ENCODE peak calls at places on chromosomes 12 and 14, in five cellular contexts. E, D, C, T and P are unnamed samples.

GRCh38 chr14:102902523-102903247 is 19.8 kb upstream of the AMN start:
- DNase-seq in D (no peak), E (no peak), T (no peak), C (no peak), P (no peak)

GRCh38 chr12:127253797-127254196 is 1013.2 kb upstream of the TMEM132C start:
- DNase-seq in E (no peak), T (no peak), D (no peak), C (no peak), P (no peak)

GRCh38 chr14:65788876-65789859 is 376.6 kb downstream of the FUT8 start:
- DNase-seq in T (no peak), D (no peak), C (no peak), E (no peak), P (no peak)

GRCh38 chr12:29992366-29992765 is 208.6 kb upstream of the TMTC1 start:
- DNase-seq in T (no peak), D (no peak), E (no peak), C (no peak), P (no peak)

GRCh38 chr12:51631591-51631990 is 40.6 kb downstream of the SCN8A start:
- DNase-seq in T (no peak), D (no peak), C (no peak), E (peak), P (peak)

GRCh38 chr14:99976681-99977080 is 88.5 kb upstream of the EVL start:
- DNase-seq in D (no peak), C (no peak), E (no peak), T (no peak), P (no peak)

GRCh38 chr14:54768501-54768900 is 134.1 kb downstream of the GCH1 start:
- DNase-seq in C (no peak), T (no peak), D (no peak), E (no peak), P (no peak)

GRCh38 chr14:99674064-99674650 is 9.9 kb upstream of the CYP46A1 start:
- DNase-seq in C (no peak), D (no peak), T (no peak), E (no peak), P (no peak)

GRCh38 chr12:97223419-97223818 is 239.2 kb upstream of the RMST start:
- DNase-seq in D (no peak), C (no peak), T (no peak), E (no peak), P (no peak)

GRCh38 chr12:57752668-57753000 is 524 bp upstream of the CDK4 start:
- DNase-seq in C (no peak), E (no peak), D (no peak), T (no peak), P (no peak)

GRCh38 chr12:57755454-57756372 is 810 bp downstream of the MARCHF9 start:
- DNase-seq in T (peak), D (peak), E (no peak), C (peak), P (peak)

GRCh38 chr12:57755194-57755453 is 221 bp downstream of the MARCHF9 start:
- DNase-seq in C (no peak), T (no peak), E (no peak), D (no peak), P (no peak)

GRCh38 chr12:57754411-57755193 is at the start of gene MARCHF9:
- DNase-seq in E (no peak), D (peak), C (peak), T (peak), P (no peak)

DNA sequence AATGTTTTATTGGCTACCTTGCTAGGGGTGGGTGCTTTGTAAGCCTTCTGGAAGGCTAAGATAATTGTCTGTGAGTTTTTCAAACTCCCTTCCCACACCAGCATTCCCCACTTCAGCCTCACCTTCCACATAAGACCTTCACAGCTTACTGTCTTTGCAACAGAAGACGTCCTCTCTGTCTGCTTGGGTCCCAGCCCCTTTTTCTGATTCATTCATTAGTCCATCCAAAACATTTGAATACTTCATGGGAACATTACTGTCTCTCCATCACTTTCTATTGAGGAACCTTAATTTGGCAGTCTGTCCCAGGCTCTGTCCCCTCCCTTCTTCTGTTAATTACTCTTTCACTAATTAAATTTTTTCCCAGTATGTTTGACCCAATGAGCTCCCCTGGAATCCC is 965 bp upstream of the MARCHF9 start:
- DNase-seq in C (no peak), E (no peak), D (no peak), T (no peak), P (no peak)
- H3K27ac ChIP-seq in C (peak), E (no peak), D (no peak), T (no peak), P (no peak)

DNA sequence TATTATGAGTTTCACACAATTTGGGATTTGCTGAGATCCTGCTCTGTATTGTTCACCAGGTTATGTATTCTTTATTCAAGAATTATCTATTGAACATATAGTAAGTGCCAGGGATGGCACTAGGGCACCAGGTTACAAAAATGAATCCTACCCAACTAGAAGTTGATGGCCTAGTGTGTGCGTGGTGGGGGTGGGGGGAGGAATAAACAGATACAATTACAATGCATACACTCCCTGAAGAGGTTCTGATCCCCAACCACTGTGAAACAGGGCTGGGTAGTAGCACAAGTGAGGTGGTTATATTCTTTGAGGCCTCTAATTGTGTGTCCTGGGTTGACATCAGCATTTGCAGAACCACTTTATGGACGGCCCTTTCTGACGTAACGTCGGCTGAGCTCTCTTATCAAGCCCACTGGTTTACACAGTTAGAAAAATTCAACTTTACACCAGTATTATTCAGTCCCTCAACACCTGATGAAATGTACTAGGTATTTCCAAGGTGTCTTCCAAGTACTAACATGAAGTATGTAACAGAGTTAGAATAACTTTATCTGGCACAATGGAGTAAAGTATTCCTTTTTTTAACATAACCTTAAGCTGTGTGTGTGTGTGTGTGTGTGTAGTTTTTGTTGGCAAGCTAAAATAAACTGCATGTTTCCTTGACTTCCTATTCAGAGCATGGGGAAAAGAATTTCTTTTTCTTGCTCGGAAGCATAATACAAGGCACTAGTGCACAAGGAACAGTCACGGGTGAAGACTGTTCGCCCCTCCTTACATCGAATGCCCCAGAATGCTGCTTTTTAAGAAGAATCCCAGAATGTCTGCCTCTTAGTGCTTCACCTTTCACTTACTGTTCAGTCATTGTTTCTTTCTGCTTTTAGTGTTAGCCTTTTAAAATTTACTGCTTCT is 8.1 kb upstream of the GLRX5 start:
- DNase-seq in E (peak), D (no peak), C (no peak), T (no peak), P (no peak)
- H3K4me3 ChIP-seq in E (peak), D (no peak), C (no peak), T (no peak), P (peak)

DNA sequence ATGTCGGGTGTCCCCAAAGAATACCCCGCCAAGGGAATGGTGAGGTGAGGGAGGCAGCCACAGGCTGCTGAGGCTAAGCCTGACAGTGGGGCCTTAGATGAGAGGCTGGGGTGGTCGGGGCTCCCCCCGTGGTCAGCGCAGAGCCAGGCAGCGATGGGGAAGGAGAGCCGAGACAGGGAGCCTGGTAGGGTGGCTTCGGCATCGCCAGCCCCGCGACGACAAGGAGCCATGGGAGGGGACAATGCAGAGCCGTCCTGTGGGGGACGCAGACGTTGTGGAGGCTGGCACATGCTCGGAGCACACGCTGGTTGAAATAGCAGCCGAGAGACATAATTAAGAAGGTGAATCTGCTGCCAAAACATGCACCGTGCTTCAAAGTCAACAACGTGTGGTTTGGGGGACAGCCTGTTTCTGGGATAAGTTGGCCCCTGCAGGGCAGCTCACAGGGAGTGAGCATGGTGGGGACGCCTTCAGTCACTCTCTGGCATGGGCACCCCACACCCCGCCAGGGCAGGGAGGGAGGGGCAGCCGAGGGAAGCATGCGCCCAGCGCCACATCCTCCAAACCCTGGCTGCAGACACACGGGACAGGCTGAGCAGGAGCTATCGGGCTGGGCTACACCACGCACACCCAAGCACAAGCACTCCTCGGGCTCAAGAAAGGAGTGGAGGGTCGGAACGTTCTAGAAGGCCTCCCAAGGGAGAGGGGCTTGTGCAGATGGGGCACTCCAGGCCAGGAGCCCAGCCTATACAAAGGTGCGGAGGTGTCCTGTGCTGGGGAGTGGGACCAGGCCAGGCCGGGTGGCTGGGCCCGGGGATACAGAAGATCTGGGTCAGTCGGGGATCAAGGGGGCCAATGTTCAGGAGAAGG is 66.6 kb upstream of the C14orf180 start:
- DNase-seq in D (peak), E (no peak), C (no peak), T (no peak), P (no peak)
- TF ChIP-seq EZH2 in D (no peak), E (no peak), C (no peak), T (no peak), P (no peak)

GRCh38 chr14:52033131-52033642 is 35.7 kb downstream of the NID2 start:
- DNase-seq in T (peak), E (no peak), D (peak), C (no peak), P (peak)
- H3K27ac ChIP-seq in T (no peak), E (peak), D (no peak), C (no peak), P (peak)

DNA sequence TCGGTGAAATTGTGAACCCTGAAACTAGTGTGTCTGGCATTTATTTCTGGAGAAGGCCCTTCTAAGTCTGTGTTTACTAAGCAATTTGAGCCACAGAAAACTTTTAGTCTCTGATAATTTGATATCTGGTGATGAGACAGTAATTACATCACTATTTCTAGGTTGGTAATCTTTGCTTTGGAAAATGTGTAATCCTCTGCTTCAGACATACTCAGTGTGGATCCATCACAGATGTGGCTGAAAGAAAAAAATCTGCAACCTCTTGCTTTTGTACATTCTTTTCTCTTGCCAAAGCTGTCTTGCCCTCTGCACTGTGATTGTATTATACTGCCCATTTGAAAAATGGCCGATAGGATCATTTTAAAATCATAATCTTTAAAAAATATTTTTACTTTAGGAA is 78.1 kb downstream of the PELI2 start:
- DNase-seq in D (no peak), T (no peak), E (peak), C (no peak), P (peak)
- H3K4me3 ChIP-seq in D (no peak), T (no peak), E (no peak), C (no peak), P (peak)

GRCh38 chr14:36513451-36514277 is 6.4 kb downstream of the NKX2-1 start:
- DNase-seq in E (no peak), C (no peak), T (peak), D (peak), P (no peak)
- TF ChIP-seq EZH2 in E (peak), C (no peak), T (no peak), D (peak), P (no peak)

DNA sequence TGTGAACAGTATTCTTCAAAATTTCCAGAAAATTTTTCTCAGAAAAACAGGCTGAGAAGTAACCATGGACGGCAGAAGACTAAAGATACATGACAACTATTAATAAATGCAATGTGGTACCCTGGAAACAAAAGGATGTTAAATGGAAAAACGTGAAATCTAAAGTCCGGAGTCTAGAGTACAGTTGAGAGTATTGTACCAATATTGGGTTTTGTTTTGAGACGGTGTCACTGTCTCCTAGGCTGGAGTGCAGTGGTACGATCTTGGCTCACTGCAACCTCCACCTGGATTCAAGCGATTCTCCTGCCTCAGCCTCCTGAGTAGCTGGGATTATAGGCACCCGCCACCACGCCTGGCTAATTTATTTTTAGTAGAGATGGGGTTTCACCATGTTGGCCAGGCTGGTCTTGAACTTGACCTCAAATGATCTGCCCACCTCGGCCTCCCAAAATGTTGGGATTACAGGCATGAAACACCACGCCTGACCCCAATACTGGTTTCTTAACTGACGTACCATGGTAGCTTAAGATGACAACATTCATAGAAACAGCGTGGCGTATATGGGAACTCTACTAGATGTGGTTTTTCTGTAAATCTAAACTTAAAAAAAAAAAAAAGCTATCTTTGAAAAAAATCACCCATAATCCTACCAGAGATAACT is 16.8 kb upstream of the TDG start:
- DNase-seq in D (no peak), C (no peak), T (no peak), E (no peak), P (no peak)
- H3K27ac ChIP-seq in D (no peak), C (no peak), T (peak), E (no peak), P (no peak)